ENCODE peak calls at places on chromosomes 16 and 17, in seven cellular contexts. One of them, this sample, is unnamed.
A peak's percentile ranks its signal among the peaks of the same experiment; 100 is the strongest.

GRCh38 chr16:2082171-2082982 is 34.6 kb downstream of the TSC2 start:
- DNase-seq in psoas muscle: no peak
- DNase-seq in pancreas: peak; percentile 93
- DNase-seq in fibroblast of mammary gland: peak; percentile 37
- DNase-seq in heart left ventricle: no peak
- DNase-seq in cardiac muscle cell: peak; percentile 45
- DNase-seq in DND-41: no peak
- DNase-seq in this sample: no peak

GRCh38 chr16:54931041-54931756 is 534 bp downstream of the IRX5 start:
- DNase-seq in pancreas: no peak
- DNase-seq in fibroblast of mammary gland: peak; percentile 39
- DNase-seq in heart left ventricle: peak; percentile 68
- DNase-seq in DND-41: peak; percentile 54
- DNase-seq in cardiac muscle cell: peak; percentile 24
- DNase-seq in psoas muscle: peak; percentile 77
- DNase-seq in this sample: peak; percentile 42

GRCh38 chr16:2422123-2422867 is 7.0 kb upstream of the CCNF start:
- DNase-seq in pancreas: no peak
- DNase-seq in heart left ventricle: no peak
- DNase-seq in DND-41: peak; percentile 52
- DNase-seq in psoas muscle: no peak
- DNase-seq in fibroblast of mammary gland: no peak
- DNase-seq in cardiac muscle cell: peak; percentile 3
- DNase-seq in this sample: no peak

GRCh38 chr17:83096401-83097220 is 17.2 kb downstream of the METRNL start:
- DNase-seq in fibroblast of mammary gland: no peak
- DNase-seq in heart left ventricle: no peak
- DNase-seq in DND-41: no peak
- DNase-seq in psoas muscle: no peak
- DNase-seq in cardiac muscle cell: no peak
- DNase-seq in pancreas: peak; percentile 81
- DNase-seq in this sample: no peak

GRCh38 chr16:85398688-85399582 is 214.2 kb upstream of the GSE1 start:
- DNase-seq in heart left ventricle: peak; percentile 37
- DNase-seq in DND-41: peak; percentile 5
- DNase-seq in pancreas: no peak
- DNase-seq in fibroblast of mammary gland: no peak
- DNase-seq in psoas muscle: peak; percentile 27
- DNase-seq in cardiac muscle cell: no peak
- DNase-seq in this sample: no peak

GRCh38 chr17:17130077-17130844 is 75.9 kb downstream of the PLD6 start:
- DNase-seq in pancreas: no peak
- DNase-seq in DND-41: no peak
- DNase-seq in cardiac muscle cell: no peak
- DNase-seq in heart left ventricle: peak; percentile 34
- DNase-seq in fibroblast of mammary gland: no peak
- DNase-seq in psoas muscle: peak; percentile 45
- DNase-seq in this sample: no peak

GRCh38 chr17:58285422-58285810 is 4.7 kb upstream of the MPO start:
- DNase-seq in DND-41: no peak
- DNase-seq in psoas muscle: no peak
- DNase-seq in pancreas: no peak
- DNase-seq in fibroblast of mammary gland: peak; percentile 23
- DNase-seq in cardiac muscle cell: peak; percentile 40
- DNase-seq in heart left ventricle: no peak
- DNase-seq in this sample: peak; percentile 19

GRCh38 chr17:17375826-17376225 is 72.7 kb downstream of the NT5M start:
- DNase-seq in psoas muscle: no peak
- DNase-seq in heart left ventricle: peak; percentile 14
- DNase-seq in DND-41: no peak
- DNase-seq in cardiac muscle cell: no peak
- DNase-seq in fibroblast of mammary gland: no peak
- DNase-seq in pancreas: no peak
- DNase-seq in this sample: peak; percentile 17

GRCh38 chr16:53257001-53257400 is 177.3 kb upstream of the RBL2 start:
- DNase-seq in DND-41: no peak
- DNase-seq in heart left ventricle: no peak
- DNase-seq in psoas muscle: no peak
- DNase-seq in fibroblast of mammary gland: peak; percentile 50
- DNase-seq in pancreas: no peak
- DNase-seq in cardiac muscle cell: peak; percentile 67
- DNase-seq in this sample: peak; percentile 82

GRCh38 chr16:68739964-68740627 is 3.0 kb downstream of the CDH1 start:
- DNase-seq in cardiac muscle cell: no peak
- DNase-seq in psoas muscle: no peak
- DNase-seq in pancreas: no peak
- DNase-seq in fibroblast of mammary gland: peak; percentile 11
- DNase-seq in heart left ventricle: no peak
- DNase-seq in DND-41: no peak
- DNase-seq in this sample: peak; percentile 11

GRCh38 chr17:73211745-73212144 is 18.9 kb downstream of the COG1 start:
- DNase-seq in pancreas: no peak
- DNase-seq in heart left ventricle: no peak
- DNase-seq in DND-41: no peak
- DNase-seq in fibroblast of mammary gland: no peak
- DNase-seq in cardiac muscle cell: peak; percentile 54
- DNase-seq in psoas muscle: no peak
- DNase-seq in this sample: no peak

GRCh38 chr16:85654251-85655115 is 34.3 kb downstream of the GINS2 start:
- DNase-seq in heart left ventricle: peak; percentile 67
- DNase-seq in psoas muscle: peak; percentile 47
- DNase-seq in DND-41: no peak
- DNase-seq in cardiac muscle cell: no peak
- DNase-seq in fibroblast of mammary gland: no peak
- DNase-seq in pancreas: no peak
- DNase-seq in this sample: no peak

GRCh38 chr17:31724619-31725018 is 134.4 kb downstream of the COPRS start:
- DNase-seq in heart left ventricle: no peak
- DNase-seq in psoas muscle: no peak
- DNase-seq in fibroblast of mammary gland: peak; percentile 24
- DNase-seq in DND-41: no peak
- DNase-seq in pancreas: no peak
- DNase-seq in cardiac muscle cell: peak; percentile 50
- DNase-seq in this sample: no peak

GRCh38 chr17:51995797-51996403 is 162.6 kb downstream of the CA10 start:
- DNase-seq in fibroblast of mammary gland: no peak
- DNase-seq in pancreas: no peak
- DNase-seq in cardiac muscle cell: no peak
- DNase-seq in heart left ventricle: no peak
- DNase-seq in DND-41: no peak
- DNase-seq in psoas muscle: no peak
- DNase-seq in this sample: no peak

GRCh38 chr16:87780385-87780989 is 14.7 kb upstream of the KLHDC4 start:
- DNase-seq in fibroblast of mammary gland: peak; percentile 40
- DNase-seq in pancreas: no peak
- DNase-seq in DND-41: peak; percentile 92
- DNase-seq in psoas muscle: no peak
- DNase-seq in heart left ventricle: no peak
- DNase-seq in cardiac muscle cell: peak; percentile 84
- DNase-seq in this sample: peak; percentile 17

GRCh38 chr16:2090819-2091721 is 43.3 kb downstream of the TSC2 start:
- DNase-seq in cardiac muscle cell: peak; percentile 55
- DNase-seq in fibroblast of mammary gland: peak; percentile 31
- DNase-seq in pancreas: peak; percentile 92
- DNase-seq in heart left ventricle: no peak
- DNase-seq in psoas muscle: peak; percentile 88
- DNase-seq in DND-41: no peak
- DNase-seq in this sample: no peak

GRCh38 chr16:14057878-14058382 is 13.2 kb upstream of the MRTFB start:
- DNase-seq in heart left ventricle: no peak
- DNase-seq in DND-41: no peak
- DNase-seq in psoas muscle: no peak
- DNase-seq in cardiac muscle cell: peak; percentile 61
- DNase-seq in fibroblast of mammary gland: peak; percentile 12
- DNase-seq in pancreas: no peak
- DNase-seq in this sample: no peak

GRCh38 chr17:40953876-40954275 is 12.9 kb downstream of the KRT39 start:
- DNase-seq in cardiac muscle cell: no peak
- DNase-seq in fibroblast of mammary gland: peak; percentile 97
- DNase-seq in heart left ventricle: no peak
- DNase-seq in DND-41: no peak
- DNase-seq in pancreas: no peak
- DNase-seq in psoas muscle: no peak
- DNase-seq in this sample: peak; percentile 69

GRCh38 chr16:26594666-26595065 is 472.1 kb upstream of the C16orf82 start:
- DNase-seq in psoas muscle: no peak
- DNase-seq in DND-41: no peak
- DNase-seq in pancreas: no peak
- DNase-seq in cardiac muscle cell: no peak
- DNase-seq in heart left ventricle: no peak
- DNase-seq in fibroblast of mammary gland: no peak
- DNase-seq in this sample: no peak

GRCh38 chr17:50487213-50488096 is 8.8 kb downstream of the RSAD1 start:
- DNase-seq in heart left ventricle: peak; percentile 16
- DNase-seq in psoas muscle: peak; percentile 80
- DNase-seq in fibroblast of mammary gland: peak; percentile 24
- DNase-seq in cardiac muscle cell: no peak
- DNase-seq in DND-41: no peak
- DNase-seq in pancreas: no peak
- DNase-seq in this sample: no peak

GRCh38 chr17:3983945-3984484 is 19.8 kb upstream of the ATP2A3 start:
- DNase-seq in DND-41: peak; percentile 32
- DNase-seq in heart left ventricle: peak; percentile 79
- DNase-seq in cardiac muscle cell: peak; percentile 86
- DNase-seq in fibroblast of mammary gland: peak; percentile 25
- DNase-seq in pancreas: no peak
- DNase-seq in psoas muscle: no peak
- DNase-seq in this sample: peak; percentile 30

GRCh38 chr17:75130632-75131277 is 787 bp downstream of the NT5C start:
- DNase-seq in DND-41: peak; percentile 63
- DNase-seq in heart left ventricle: no peak
- DNase-seq in cardiac muscle cell: peak; percentile 67
- DNase-seq in fibroblast of mammary gland: peak; percentile 52
- DNase-seq in psoas muscle: peak; percentile 67
- DNase-seq in pancreas: peak; percentile 34
- DNase-seq in this sample: peak; percentile 49

GRCh38 chr16:11087691-11088431 is 143.5 kb downstream of the CLEC16A start:
- DNase-seq in fibroblast of mammary gland: no peak
- DNase-seq in psoas muscle: no peak
- DNase-seq in DND-41: no peak
- DNase-seq in heart left ventricle: no peak
- DNase-seq in cardiac muscle cell: no peak
- DNase-seq in pancreas: no peak
- DNase-seq in this sample: no peak

DNA sequence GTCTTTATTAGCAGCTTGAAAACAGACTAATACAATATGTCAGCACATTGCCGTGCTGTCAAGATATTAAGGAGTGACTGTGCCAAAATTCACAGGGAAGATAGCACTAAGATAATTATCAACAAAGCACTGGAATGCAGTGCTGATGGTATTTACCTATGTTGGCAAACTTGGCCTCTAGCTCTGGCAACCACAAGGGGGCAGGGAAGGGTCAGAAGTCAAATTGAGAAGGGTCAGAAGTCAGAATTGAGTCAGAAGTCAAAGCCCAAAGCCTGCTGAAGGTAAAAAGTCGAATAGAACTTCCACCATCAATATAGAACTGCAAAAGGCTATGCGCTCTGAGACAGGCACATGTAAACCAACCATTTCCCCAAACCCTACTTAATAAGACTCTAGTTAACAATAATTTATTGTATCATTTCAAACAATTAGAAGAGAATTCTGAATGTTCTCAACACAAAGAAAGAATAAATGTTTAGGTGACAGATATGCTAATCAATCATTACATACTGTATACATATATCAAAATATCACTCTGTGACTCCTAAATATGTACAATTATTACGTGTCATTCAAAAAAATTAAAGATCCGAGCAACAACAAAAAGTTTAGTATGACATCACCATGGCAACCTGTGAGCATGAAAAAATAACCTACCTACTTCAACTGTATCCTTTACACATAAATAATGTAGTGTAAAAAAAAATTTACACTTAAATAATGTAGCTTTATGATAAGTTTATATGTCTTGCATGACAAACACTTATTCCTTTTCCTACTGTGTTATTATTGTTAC is 916.1 kb downstream of the KCNJ2 start:
- DNase-seq in fibroblast of mammary gland: peak; percentile 30
- DNase-seq in cardiac muscle cell: peak; percentile 19
- DNase-seq in DND-41: peak; percentile 65
- DNase-seq in heart left ventricle: no peak
- DNase-seq in psoas muscle: no peak
- DNase-seq in pancreas: no peak
- DNase-seq in this sample: no peak
- TF ChIP-seq CTCF in fibroblast of mammary gland: peak; percentile 38
- TF ChIP-seq CTCF in cardiac muscle cell: peak; percentile 38
- TF ChIP-seq CTCF in DND-41: peak; percentile 72
- TF ChIP-seq CTCF in heart left ventricle: no peak
- TF ChIP-seq CTCF in psoas muscle: no peak
- TF ChIP-seq CTCF in pancreas: no peak
- TF ChIP-seq CTCF in this sample: no peak

GRCh38 chr17:6470146-6470718 is 26.0 kb downstream of the PIMREG start:
- DNase-seq in cardiac muscle cell: no peak
- DNase-seq in fibroblast of mammary gland: no peak
- DNase-seq in DND-41: no peak
- DNase-seq in pancreas: no peak
- DNase-seq in psoas muscle: no peak
- DNase-seq in heart left ventricle: no peak
- DNase-seq in this sample: no peak

GRCh38 chr17:6472517-6472916 is 28.3 kb downstream of the PIMREG start:
- DNase-seq in fibroblast of mammary gland: no peak
- DNase-seq in DND-41: no peak
- DNase-seq in pancreas: no peak
- DNase-seq in heart left ventricle: no peak
- DNase-seq in cardiac muscle cell: no peak
- DNase-seq in psoas muscle: no peak
- DNase-seq in this sample: no peak

GRCh38 chr17:6471531-6472465 is 27.5 kb downstream of the PIMREG start:
- DNase-seq in heart left ventricle: no peak
- DNase-seq in pancreas: no peak
- DNase-seq in fibroblast of mammary gland: peak; percentile 61
- DNase-seq in DND-41: no peak
- DNase-seq in psoas muscle: no peak
- DNase-seq in cardiac muscle cell: peak; percentile 74
- DNase-seq in this sample: peak; percentile 64

GRCh38 chr17:6473128-6473767 is 29.0 kb downstream of the PIMREG start:
- DNase-seq in heart left ventricle: peak; percentile 81
- DNase-seq in DND-41: peak; percentile 67
- DNase-seq in psoas muscle: peak; percentile 83
- DNase-seq in fibroblast of mammary gland: peak; percentile 72
- DNase-seq in pancreas: peak; percentile 62
- DNase-seq in cardiac muscle cell: peak; percentile 82
- DNase-seq in this sample: peak; percentile 75

GRCh38 chr17:6470751-6471521 is 26.7 kb downstream of the PIMREG start:
- DNase-seq in fibroblast of mammary gland: no peak
- DNase-seq in cardiac muscle cell: no peak
- DNase-seq in psoas muscle: no peak
- DNase-seq in pancreas: no peak
- DNase-seq in DND-41: no peak
- DNase-seq in heart left ventricle: no peak
- DNase-seq in this sample: no peak
- TF ChIP-seq CTCF in fibroblast of mammary gland: no peak
- TF ChIP-seq CTCF in cardiac muscle cell: no peak
- TF ChIP-seq CTCF in psoas muscle: no peak
- TF ChIP-seq CTCF in pancreas: no peak
- TF ChIP-seq CTCF in DND-41: no peak
- TF ChIP-seq CTCF in heart left ventricle: no peak
- TF ChIP-seq CTCF in this sample: no peak

GRCh38 chr16:4272114-4272954 is 489 bp downstream of the TFAP4 start:
- DNase-seq in psoas muscle: peak; percentile 79
- DNase-seq in cardiac muscle cell: peak; percentile 40
- DNase-seq in fibroblast of mammary gland: peak; percentile 38
- DNase-seq in pancreas: peak; percentile 57
- DNase-seq in DND-41: peak; percentile 71
- DNase-seq in heart left ventricle: peak; percentile 76
- DNase-seq in this sample: no peak
- TF ChIP-seq CTCF in psoas muscle: no peak
- TF ChIP-seq CTCF in cardiac muscle cell: no peak
- TF ChIP-seq CTCF in fibroblast of mammary gland: no peak
- TF ChIP-seq CTCF in pancreas: no peak
- TF ChIP-seq CTCF in DND-41: no peak
- TF ChIP-seq CTCF in heart left ventricle: no peak
- TF ChIP-seq CTCF in this sample: no peak

GRCh38 chr16:9557266-9557665 is 465.8 kb downstream of the HAPSTR1 start:
- DNase-seq in heart left ventricle: no peak
- DNase-seq in psoas muscle: no peak
- DNase-seq in fibroblast of mammary gland: no peak
- DNase-seq in pancreas: no peak
- DNase-seq in DND-41: no peak
- DNase-seq in cardiac muscle cell: no peak
- DNase-seq in this sample: no peak
- TF ChIP-seq CTCF in heart left ventricle: no peak
- TF ChIP-seq CTCF in psoas muscle: no peak
- TF ChIP-seq CTCF in fibroblast of mammary gland: no peak
- TF ChIP-seq CTCF in pancreas: no peak
- TF ChIP-seq CTCF in DND-41: no peak
- TF ChIP-seq CTCF in cardiac muscle cell: no peak
- TF ChIP-seq CTCF in this sample: no peak